ENCODE peak calls at places on chromosomes 11 and 22, in ten cellular contexts. One of them, this sample, is unnamed.

GRCh38 chr11:17314904-17315426 is 36.6 kb upstream of the NCR3LG1 start:
- DNase-seq in pancreas: no peak
- DNase-seq in HCT116: no peak
- DNase-seq in psoas muscle: no peak
- DNase-seq in mesenchymal stem cell: no peak
- DNase-seq in osteoblast: no peak
- DNase-seq in brain microvascular endothelial cell: no peak
- DNase-seq in colonic mucosa: no peak
- DNase-seq in H1: no peak
- DNase-seq in Peyer's patch: no peak
- DNase-seq in this sample: no peak

GRCh38 chr11:8086001-8086479 is 5.0 kb downstream of the TUB start:
- DNase-seq in pancreas: peak; percentile 30
- DNase-seq in HCT116: no peak
- DNase-seq in psoas muscle: no peak
- DNase-seq in mesenchymal stem cell: no peak
- DNase-seq in osteoblast: peak; percentile 74
- DNase-seq in brain microvascular endothelial cell: no peak
- DNase-seq in colonic mucosa: no peak
- DNase-seq in H1: no peak
- DNase-seq in Peyer's patch: no peak
- DNase-seq in this sample: no peak

GRCh38 chr22:44957267-44957905 is 52.4 kb downstream of the PHF21B start:
- DNase-seq in pancreas: no peak
- DNase-seq in HCT116: no peak
- DNase-seq in psoas muscle: no peak
- DNase-seq in mesenchymal stem cell: no peak
- DNase-seq in osteoblast: no peak
- DNase-seq in brain microvascular endothelial cell: no peak
- DNase-seq in colonic mucosa: no peak
- DNase-seq in H1: no peak
- DNase-seq in Peyer's patch: no peak
- DNase-seq in this sample: no peak

GRCh38 chr11:129453293-129453721 is 77.7 kb downstream of the BARX2 start:
- DNase-seq in pancreas: no peak
- DNase-seq in HCT116: no peak
- DNase-seq in psoas muscle: no peak
- DNase-seq in mesenchymal stem cell: no peak
- DNase-seq in osteoblast: no peak
- DNase-seq in brain microvascular endothelial cell: no peak
- DNase-seq in colonic mucosa: peak; percentile 34
- DNase-seq in H1: no peak
- DNase-seq in Peyer's patch: no peak
- DNase-seq in this sample: no peak

GRCh38 chr11:31383116-31383515 is 13.5 kb downstream of the DNAJC24 start:
- DNase-seq in pancreas: no peak
- DNase-seq in HCT116: no peak
- DNase-seq in psoas muscle: no peak
- DNase-seq in mesenchymal stem cell: no peak
- DNase-seq in osteoblast: no peak
- DNase-seq in brain microvascular endothelial cell: no peak
- DNase-seq in colonic mucosa: no peak
- DNase-seq in H1: no peak
- DNase-seq in Peyer's patch: no peak
- DNase-seq in this sample: no peak

GRCh38 chr11:134272381-134273316 is 3.5 kb upstream of the GLB1L3 start:
- DNase-seq in pancreas: no peak
- DNase-seq in HCT116: no peak
- DNase-seq in psoas muscle: no peak
- DNase-seq in mesenchymal stem cell: peak; percentile 73
- DNase-seq in osteoblast: no peak
- DNase-seq in brain microvascular endothelial cell: no peak
- DNase-seq in colonic mucosa: no peak
- DNase-seq in H1: peak; percentile 82
- DNase-seq in Peyer's patch: no peak
- DNase-seq in this sample: no peak

GRCh38 chr11:34075178-34075820 is 23.8 kb downstream of the CAPRIN1 start:
- DNase-seq in pancreas: no peak
- DNase-seq in HCT116: peak; percentile 60
- DNase-seq in psoas muscle: no peak
- DNase-seq in mesenchymal stem cell: peak; percentile 66
- DNase-seq in osteoblast: peak; percentile 85
- DNase-seq in brain microvascular endothelial cell: peak; percentile 52
- DNase-seq in colonic mucosa: no peak
- DNase-seq in H1: no peak
- DNase-seq in Peyer's patch: no peak
- DNase-seq in this sample: no peak

GRCh38 chr11:104462346-104462745 is 298.4 kb upstream of the PDGFD start:
- DNase-seq in pancreas: no peak
- DNase-seq in HCT116: no peak
- DNase-seq in psoas muscle: peak; percentile 9
- DNase-seq in mesenchymal stem cell: peak; percentile 67
- DNase-seq in osteoblast: no peak
- DNase-seq in brain microvascular endothelial cell: peak; percentile 49
- DNase-seq in colonic mucosa: no peak
- DNase-seq in H1: no peak
- DNase-seq in Peyer's patch: no peak
- DNase-seq in this sample: no peak

GRCh38 chr11:79402912-79403311 is 37.9 kb downstream of the TENM4 start:
- DNase-seq in pancreas: no peak
- DNase-seq in HCT116: no peak
- DNase-seq in psoas muscle: no peak
- DNase-seq in mesenchymal stem cell: no peak
- DNase-seq in osteoblast: no peak
- DNase-seq in brain microvascular endothelial cell: no peak
- DNase-seq in colonic mucosa: no peak
- DNase-seq in H1: no peak
- DNase-seq in Peyer's patch: no peak
- DNase-seq in this sample: no peak

GRCh38 chr11:79400717-79401330 is 40.0 kb downstream of the TENM4 start:
- DNase-seq in pancreas: no peak
- DNase-seq in HCT116: no peak
- DNase-seq in psoas muscle: peak; percentile 26
- DNase-seq in mesenchymal stem cell: peak; percentile 24
- DNase-seq in osteoblast: peak; percentile 72
- DNase-seq in brain microvascular endothelial cell: no peak
- DNase-seq in colonic mucosa: peak; percentile 40
- DNase-seq in H1: no peak
- DNase-seq in Peyer's patch: no peak
- DNase-seq in this sample: no peak

GRCh38 chr11:79404325-79404724 is 36.5 kb downstream of the TENM4 start:
- DNase-seq in pancreas: no peak
- DNase-seq in HCT116: no peak
- DNase-seq in psoas muscle: no peak
- DNase-seq in mesenchymal stem cell: peak; percentile 12
- DNase-seq in osteoblast: no peak
- DNase-seq in brain microvascular endothelial cell: no peak
- DNase-seq in colonic mucosa: no peak
- DNase-seq in H1: no peak
- DNase-seq in Peyer's patch: no peak
- DNase-seq in this sample: no peak

GRCh38 chr11:79406376-79406775 is 34.5 kb downstream of the TENM4 start:
- DNase-seq in pancreas: no peak
- DNase-seq in HCT116: no peak
- DNase-seq in psoas muscle: no peak
- DNase-seq in mesenchymal stem cell: no peak
- DNase-seq in osteoblast: no peak
- DNase-seq in brain microvascular endothelial cell: no peak
- DNase-seq in colonic mucosa: no peak
- DNase-seq in H1: no peak
- DNase-seq in Peyer's patch: no peak
- DNase-seq in this sample: no peak

GRCh38 chr11:79403839-79404238 is 37.0 kb downstream of the TENM4 start:
- DNase-seq in pancreas: no peak
- DNase-seq in HCT116: no peak
- DNase-seq in psoas muscle: no peak
- DNase-seq in mesenchymal stem cell: no peak
- DNase-seq in osteoblast: no peak
- DNase-seq in brain microvascular endothelial cell: no peak
- DNase-seq in colonic mucosa: no peak
- DNase-seq in H1: no peak
- DNase-seq in Peyer's patch: no peak
- DNase-seq in this sample: no peak
- H3K27ac ChIP-seq in pancreas: no peak overlapping the region
- H3K27ac ChIP-seq in HCT116: no peak overlapping the region
- H3K27ac ChIP-seq in psoas muscle: no peak overlapping the region
- H3K27ac ChIP-seq in mesenchymal stem cell: no peak overlapping the region
- H3K27ac ChIP-seq in osteoblast: no peak overlapping the region
- H3K27ac ChIP-seq in brain microvascular endothelial cell: no peak overlapping the region
- H3K27ac ChIP-seq in colonic mucosa: no peak overlapping the region
- H3K27ac ChIP-seq in H1: no peak overlapping the region
- H3K27ac ChIP-seq in Peyer's patch: no peak overlapping the region
- H3K27ac ChIP-seq in this sample: no peak overlapping the region

GRCh38 chr22:46006379-46007002 is 29.5 kb upstream of the WNT7B start:
- DNase-seq in pancreas: peak; percentile 99
- DNase-seq in HCT116: peak; percentile 60
- DNase-seq in psoas muscle: peak; percentile 96
- DNase-seq in mesenchymal stem cell: peak; percentile 86
- DNase-seq in osteoblast: peak; percentile 99
- DNase-seq in brain microvascular endothelial cell: peak; percentile 76
- DNase-seq in colonic mucosa: peak; percentile 92
- DNase-seq in H1: peak; percentile 56
- DNase-seq in Peyer's patch: peak; percentile 85
- DNase-seq in this sample: peak; percentile 83

GRCh38 chr22:46008291-46008690 is 31.3 kb upstream of the WNT7B start:
- DNase-seq in pancreas: peak; percentile 51
- DNase-seq in HCT116: no peak
- DNase-seq in psoas muscle: peak; percentile 23
- DNase-seq in mesenchymal stem cell: no peak
- DNase-seq in osteoblast: peak; percentile 77
- DNase-seq in brain microvascular endothelial cell: no peak
- DNase-seq in colonic mucosa: no peak
- DNase-seq in H1: no peak
- DNase-seq in Peyer's patch: no peak
- DNase-seq in this sample: no peak

GRCh38 chr22:46008836-46009596 is 32.1 kb upstream of the WNT7B start:
- DNase-seq in pancreas: peak; percentile 26
- DNase-seq in HCT116: no peak
- DNase-seq in psoas muscle: peak; percentile 8
- DNase-seq in mesenchymal stem cell: no peak
- DNase-seq in osteoblast: no peak
- DNase-seq in brain microvascular endothelial cell: no peak
- DNase-seq in colonic mucosa: no peak
- DNase-seq in H1: no peak
- DNase-seq in Peyer's patch: no peak
- DNase-seq in this sample: no peak

GRCh38 chr22:46007003-46007847 is 30.3 kb upstream of the WNT7B start:
- DNase-seq in pancreas: peak; percentile 74
- DNase-seq in HCT116: peak; percentile 74
- DNase-seq in psoas muscle: peak; percentile 75
- DNase-seq in mesenchymal stem cell: peak; percentile 59
- DNase-seq in osteoblast: peak; percentile 97
- DNase-seq in brain microvascular endothelial cell: peak; percentile 35
- DNase-seq in colonic mucosa: no peak
- DNase-seq in H1: no peak
- DNase-seq in Peyer's patch: no peak
- DNase-seq in this sample: no peak

GRCh38 chr22:46007848-46008261 is 30.9 kb upstream of the WNT7B start:
- DNase-seq in pancreas: peak; percentile 69
- DNase-seq in HCT116: no peak
- DNase-seq in psoas muscle: peak; percentile 84
- DNase-seq in mesenchymal stem cell: peak; percentile 33
- DNase-seq in osteoblast: peak; percentile 99
- DNase-seq in brain microvascular endothelial cell: peak; percentile 62
- DNase-seq in colonic mucosa: no peak
- DNase-seq in H1: no peak
- DNase-seq in Peyer's patch: no peak
- DNase-seq in this sample: no peak
- H3K27ac ChIP-seq in pancreas: peak overlapping the region; percentile 81
- H3K27ac ChIP-seq in HCT116: peak overlapping the region; percentile 98
- H3K27ac ChIP-seq in psoas muscle: peak overlapping the region; percentile 84
- H3K27ac ChIP-seq in mesenchymal stem cell: peak overlapping the region; percentile 99
- H3K27ac ChIP-seq in osteoblast: peak overlapping the region; percentile 98
- H3K27ac ChIP-seq in brain microvascular endothelial cell: peak overlapping the region; percentile 62
- H3K27ac ChIP-seq in colonic mucosa: peak overlapping the region; percentile 55
- H3K27ac ChIP-seq in H1: no peak overlapping the region
- H3K27ac ChIP-seq in Peyer's patch: peak overlapping the region; percentile 83
- H3K27ac ChIP-seq in this sample: no peak overlapping the region

DNA sequence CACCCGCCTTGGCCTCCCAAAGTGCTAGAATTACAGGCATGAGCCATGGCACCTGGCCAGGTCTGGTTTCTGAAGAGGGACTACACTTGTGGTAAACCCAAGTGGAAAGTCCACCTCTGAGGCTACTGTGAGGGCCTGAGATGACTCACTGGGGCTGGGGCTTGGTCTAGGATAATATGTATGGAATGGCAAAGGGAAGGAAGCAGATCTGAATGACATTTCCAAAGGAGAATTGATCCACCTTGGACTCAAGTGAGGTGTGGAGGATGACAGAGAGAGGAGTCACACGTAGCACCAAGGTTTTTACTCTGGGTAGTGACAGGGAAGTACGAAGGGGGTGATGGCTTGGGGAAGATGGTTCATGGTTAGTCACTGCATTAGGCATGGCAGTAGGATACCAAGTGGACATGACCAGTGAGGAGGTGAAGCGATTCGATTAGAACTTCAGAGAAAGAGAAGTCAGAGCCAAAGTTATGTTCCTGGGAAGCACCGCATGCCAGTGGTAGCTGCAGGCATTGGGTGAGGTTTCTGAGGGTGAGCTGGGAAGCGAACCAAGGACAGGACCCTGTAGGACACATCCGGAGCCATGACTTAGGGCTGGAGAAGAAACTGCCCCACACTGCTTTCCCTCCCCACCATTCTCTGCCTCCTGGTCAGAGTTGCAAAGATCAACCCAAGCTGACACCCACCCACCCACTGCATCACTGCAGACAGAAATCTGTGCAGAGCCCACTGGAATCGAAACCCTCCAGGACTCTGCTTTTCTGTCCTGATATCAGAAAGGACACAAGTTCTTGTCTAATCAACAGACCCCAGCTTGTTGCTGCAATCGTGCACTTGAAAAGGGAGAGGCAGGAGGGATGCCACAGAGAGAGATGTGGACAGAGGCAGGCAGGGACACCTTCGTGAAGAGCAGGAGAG is 13.0 kb upstream of the BCL9L start:
- DNase-seq in pancreas: no peak
- DNase-seq in HCT116: peak; percentile 94
- DNase-seq in psoas muscle: no peak
- DNase-seq in mesenchymal stem cell: peak; percentile 72
- DNase-seq in osteoblast: peak; percentile 90
- DNase-seq in brain microvascular endothelial cell: peak; percentile 66
- DNase-seq in colonic mucosa: no peak
- DNase-seq in H1: no peak
- DNase-seq in Peyer's patch: no peak
- DNase-seq in this sample: no peak
- H3K27ac ChIP-seq in pancreas: no peak overlapping the region
- H3K27ac ChIP-seq in HCT116: peak overlapping the region; percentile 47
- H3K27ac ChIP-seq in psoas muscle: no peak overlapping the region
- H3K27ac ChIP-seq in mesenchymal stem cell: peak overlapping the region; percentile 7
- H3K27ac ChIP-seq in osteoblast: no peak overlapping the region
- H3K27ac ChIP-seq in brain microvascular endothelial cell: no peak overlapping the region
- H3K27ac ChIP-seq in colonic mucosa: no peak overlapping the region
- H3K27ac ChIP-seq in H1: no peak overlapping the region
- H3K27ac ChIP-seq in Peyer's patch: peak overlapping the region; percentile 29
- H3K27ac ChIP-seq in this sample: no peak overlapping the region

GRCh38 chr11:47552581-47553416 is at the start of gene CELF1:
- DNase-seq in pancreas: peak; percentile 94
- DNase-seq in HCT116: peak; percentile 63
- DNase-seq in psoas muscle: peak; percentile 93
- DNase-seq in mesenchymal stem cell: peak; percentile 90
- DNase-seq in osteoblast: peak; percentile 97
- DNase-seq in brain microvascular endothelial cell: peak; percentile 80
- DNase-seq in colonic mucosa: peak; percentile 92
- DNase-seq in H1: peak; percentile 80
- DNase-seq in Peyer's patch: peak; percentile 90
- DNase-seq in this sample: peak; percentile 93

GRCh38 chr11:47552086-47552580 is 799 bp downstream of the CELF1 start:
- DNase-seq in pancreas: peak; percentile 66
- DNase-seq in HCT116: no peak
- DNase-seq in psoas muscle: peak; percentile 34
- DNase-seq in mesenchymal stem cell: peak; percentile 75
- DNase-seq in osteoblast: peak; percentile 62
- DNase-seq in brain microvascular endothelial cell: peak; percentile 19
- DNase-seq in colonic mucosa: peak; percentile 57
- DNase-seq in H1: no peak
- DNase-seq in Peyer's patch: peak; percentile 24
- DNase-seq in this sample: peak; percentile 18

GRCh38 chr11:47553417-47553746 is 450 bp upstream of the CELF1 start:
- DNase-seq in pancreas: no peak
- DNase-seq in HCT116: no peak
- DNase-seq in psoas muscle: no peak
- DNase-seq in mesenchymal stem cell: no peak
- DNase-seq in osteoblast: peak; percentile 91
- DNase-seq in brain microvascular endothelial cell: no peak
- DNase-seq in colonic mucosa: no peak
- DNase-seq in H1: no peak
- DNase-seq in Peyer's patch: no peak
- DNase-seq in this sample: no peak

GRCh38 chr11:47551086-47551485 is 1.8 kb downstream of the CELF1 start:
- DNase-seq in pancreas: no peak
- DNase-seq in HCT116: no peak
- DNase-seq in psoas muscle: no peak
- DNase-seq in mesenchymal stem cell: peak; percentile 66
- DNase-seq in osteoblast: peak; percentile 81
- DNase-seq in brain microvascular endothelial cell: no peak
- DNase-seq in colonic mucosa: no peak
- DNase-seq in H1: no peak
- DNase-seq in Peyer's patch: no peak
- DNase-seq in this sample: no peak

GRCh38 chr11:47550288-47551052 is 2.5 kb downstream of the CELF1 start:
- DNase-seq in pancreas: no peak
- DNase-seq in HCT116: no peak
- DNase-seq in psoas muscle: no peak
- DNase-seq in mesenchymal stem cell: peak; percentile 10
- DNase-seq in osteoblast: peak; percentile 34
- DNase-seq in brain microvascular endothelial cell: no peak
- DNase-seq in colonic mucosa: no peak
- DNase-seq in H1: no peak
- DNase-seq in Peyer's patch: no peak
- DNase-seq in this sample: no peak
- H3K27ac ChIP-seq in pancreas: peak overlapping the region; percentile 7
- H3K27ac ChIP-seq in HCT116: no peak overlapping the region
- H3K27ac ChIP-seq in psoas muscle: peak overlapping the region; percentile 98
- H3K27ac ChIP-seq in mesenchymal stem cell: no peak overlapping the region
- H3K27ac ChIP-seq in osteoblast: peak overlapping the region; percentile 19
- H3K27ac ChIP-seq in brain microvascular endothelial cell: no peak overlapping the region
- H3K27ac ChIP-seq in colonic mucosa: no peak overlapping the region
- H3K27ac ChIP-seq in H1: no peak overlapping the region
- H3K27ac ChIP-seq in Peyer's patch: no peak overlapping the region
- H3K27ac ChIP-seq in this sample: no peak overlapping the region

This sample was measured in CD8-positive, alpha-beta T cell.